ENCODE peak calls at places on chromosomes 5 and 9, in eight cellular contexts. J is BJ; A is activated CD4-positive, alpha-beta memory T cell treated with anti-CD3 and anti-CD28 coated beads for 36 hours; S is OCI-M1; T is natural killer cell treated with Interleukin-12 subunit alpha and Interleukin-12 subunit beta and Interleukin-15 and Interleukin-18, amount 100 ng/mL, for 72 hours; W is neuronal stem cell; C is iPS DF 6.9; I is pancreas. B is an unnamed sample.

GRCh38 chr5:98341038-98341710 is 432.3 kb upstream of the RGMB start:
- DNase-seq in J (peak), A (no peak), S (no peak), T (no peak), W (no peak), C (no peak), I (no peak), B (no peak)

GRCh38 chr9:124341455-124342170 is 73.6 kb downstream of the PSMB7 start:
- DNase-seq in J (no peak), A (no peak), S (no peak), T (no peak), W (no peak), C (no peak), I (no peak), B (no peak)

GRCh38 chr5:92468307-92468706 is 1085.2 kb upstream of the ARRDC3 start:
- DNase-seq in J (no peak), A (no peak), S (no peak), T (no peak), W (no peak), C (no peak), I (no peak), B (no peak)

GRCh38 chr9:126031116-126031515 is 283.9 kb downstream of the PBX3 start:
- DNase-seq in J (no peak), A (no peak), S (no peak), T (no peak), W (no peak), C (no peak), I (no peak), B (no peak)

GRCh38 chr9:111233963-111234362 is 96.1 kb downstream of the OR2K2 start:
- DNase-seq in J (no peak), A (no peak), S (no peak), T (no peak), W (no peak), C (no peak), I (no peak), B (no peak)

GRCh38 chr5:173329370-173330150 is 1.3 kb upstream of the STC2 start:
- DNase-seq in J (no peak), A (peak), S (no peak), T (no peak), W (no peak), C (no peak), I (peak), B (peak)

GRCh38 chr5:74950836-74951515 is 84.8 kb upstream of the FAM169A start:
- DNase-seq in J (no peak), A (no peak), S (no peak), T (no peak), W (no peak), C (no peak), I (no peak), B (no peak)

GRCh38 chr5:93831449-93831848 is 90.0 kb upstream of the POU5F2 start:
- DNase-seq in J (peak), A (no peak), S (no peak), T (no peak), W (no peak), C (no peak), I (no peak), B (no peak)

GRCh38 chr9:81620009-81620405 is 69.3 kb downstream of the TLE1 start:
- DNase-seq in J (no peak), A (peak), S (no peak), T (no peak), W (no peak), C (no peak), I (no peak), B (no peak)

GRCh38 chr9:4277531-4277991 is 22.3 kb downstream of the GLIS3 start:
- DNase-seq in J (no peak), A (no peak), S (no peak), T (no peak), W (no peak), C (no peak), I (no peak), B (no peak)

GRCh38 chr9:127021664-127022337 is 100.6 kb downstream of the ANGPTL2 start:
- DNase-seq in J (peak), A (no peak), S (no peak), T (no peak), W (no peak), C (no peak), I (peak), B (no peak)

GRCh38 chr9:98146101-98146991 is 27.3 kb upstream of the TRIM14 start:
- DNase-seq in J (no peak), A (no peak), S (peak), T (no peak), W (no peak), C (no peak), I (peak), B (peak)

GRCh38 chr5:31161772-31162171 is 31.7 kb upstream of the CDH6 start:
- DNase-seq in J (no peak), A (no peak), S (no peak), T (no peak), W (peak), C (no peak), I (no peak), B (no peak)

GRCh38 chr9:35071814-35072460 is 488 bp downstream of the VCP start:
- DNase-seq in J (no peak), A (peak), S (peak), T (peak), W (peak), C (peak), I (peak), B (peak)

GRCh38 chr5:130885718-130886117 is 279.3 kb downstream of the HINT1 start:
- DNase-seq in J (no peak), A (no peak), S (no peak), T (no peak), W (no peak), C (no peak), I (no peak), B (no peak)

GRCh38 chr9:74960548-74960947 is 7.8 kb upstream of the C9orf40 start:
- DNase-seq in J (peak), A (no peak), S (no peak), T (no peak), W (no peak), C (no peak), I (no peak), B (no peak)

GRCh38 chr5:14017904-14018303 is 73.4 kb upstream of the DNAH5 start:
- DNase-seq in J (no peak), A (no peak), S (no peak), T (no peak), W (no peak), C (no peak), I (no peak), B (no peak)

GRCh38 chr9:83270116-83270515 is 207.2 kb upstream of the RASEF start:
- DNase-seq in J (no peak), A (no peak), S (no peak), T (no peak), W (no peak), C (no peak), I (no peak), B (no peak)

GRCh38 chr5:3794611-3795010 is 199.0 kb downstream of the IRX1 start:
- DNase-seq in J (no peak), A (no peak), S (no peak), T (no peak), W (no peak), C (no peak), I (no peak), B (no peak)

GRCh38 chr5:146878471-146879172 is at the start of gene PPP2R2B:
- DNase-seq in J (no peak), A (peak), S (no peak), T (peak), W (peak), C (no peak), I (peak), B (no peak)

GRCh38 chr5:154308457-154309360 is 118.2 kb downstream of the GALNT10 start:
- DNase-seq in J (peak), A (no peak), S (no peak), T (no peak), W (no peak), C (no peak), I (no peak), B (no peak)

GRCh38 chr9:36284226-36284625 is 26.0 kb upstream of the GNE start:
- DNase-seq in J (no peak), A (no peak), S (no peak), T (no peak), W (no peak), C (no peak), I (no peak), B (no peak)

GRCh38 chr5:172336264-172336663 is 52.7 kb upstream of the UBTD2 start:
- DNase-seq in J (no peak), A (no peak), S (no peak), T (no peak), W (no peak), C (no peak), I (peak), B (no peak)

B was measured in Kasumi-1.